ENCODE peak calls at places on chromosomes 7 and 10, in seven cellular contexts. F is HepG2, N is IMR-90, A is neuronal stem cell, Q is GM12878, P is GM23338, B is fibroblast of lung. W is an unnamed sample. For H3K4me1 and H3K36me3, the result is how much of the 10 kb centered on the place peaks cover.

GRCh38 chr7:80908360-80908797 is 10.5 kb downstream of the SEMA3C start:
- DNase-seq in B (no peak), P (no peak), F (no peak), Q (no peak), N (no peak), A (no peak), W (no peak)

GRCh38 chr7:50641442-50642405 is 76.5 kb upstream of the DDC start:
- DNase-seq in N (no peak), F (peak), Q (no peak), A (no peak), B (no peak), P (no peak), W (no peak)

GRCh38 chr7:74572301-74573090 is 85.0 kb upstream of the GTF2I start:
- DNase-seq in P (no peak), A (no peak), F (no peak), B (no peak), N (no peak), Q (no peak), W (no peak)

GRCh38 chr10:119761106-119761505 is 35.3 kb downstream of the INPP5F start:
- DNase-seq in P (no peak), N (peak), B (peak), F (no peak), A (no peak), Q (no peak), W (no peak)

GRCh38 chr10:83734278-83734677 is 405.0 kb upstream of the GHITM start:
- DNase-seq in Q (no peak), B (no peak), P (no peak), A (no peak), N (no peak), F (no peak), W (no peak)

GRCh38 chr10:104300002-104300735 is 31.2 kb downstream of the GSTO2 start:
- DNase-seq in A (no peak), B (peak), P (no peak), Q (no peak), F (no peak), N (peak), W (no peak)

GRCh38 chr7:151754142-151754590 is 122.7 kb downstream of the PRKAG2 start:
- DNase-seq in F (peak), A (peak), P (peak), B (peak), N (peak), Q (no peak), W (peak)

GRCh38 chr10:80485410-80486135 is 31.5 kb downstream of the TSPAN14 start:
- DNase-seq in P (no peak), B (no peak), Q (no peak), A (no peak), N (no peak), F (no peak), W (no peak)

GRCh38 chr7:108099650-108100049 is 30.5 kb downstream of the LAMB4 start:
- DNase-seq in F (no peak), A (no peak), N (peak), P (no peak), Q (no peak), B (peak), W (no peak)

GRCh38 chr10:688287-688620 is 1.2 kb downstream of the DIP2C start:
- DNase-seq in F (no peak), B (no peak), Q (no peak), P (no peak), A (no peak), N (no peak), W (no peak)

GRCh38 chr7:46368871-46369270 is 447.8 kb upstream of the IGFBP3 start:
- DNase-seq in P (no peak), F (no peak), A (no peak), Q (no peak), B (no peak), N (no peak), W (no peak)

GRCh38 chr7:28355553-28356319 is 56.6 kb upstream of the CREB5 start:
- DNase-seq in Q (no peak), N (no peak), A (no peak), B (no peak), F (no peak), P (no peak), W (no peak)

GRCh38 chr10:47176903-47177860 is 122.8 kb upstream of the GDF10 start:
- DNase-seq in Q (no peak), P (no peak), A (no peak), F (no peak), B (peak), N (peak), W (no peak)

GRCh38 chr7:140594131-140594691 is 46.4 kb downstream of the DENND2A start:
- DNase-seq in Q (no peak), N (no peak), F (no peak), A (no peak), B (no peak), P (no peak), W (no peak)

GRCh38 chr7:38321515-38321944 is 48.1 kb upstream of the TARP start:
- DNase-seq in F (no peak), A (no peak), B (peak), N (peak), Q (no peak), P (no peak), W (no peak)

GRCh38 chr7:30531286-30531685 is 26.7 kb upstream of the GGCT start:
- DNase-seq in N (peak), P (no peak), A (no peak), Q (no peak), B (no peak), F (no peak), W (no peak)

GRCh38 chr10:23315966-23316365 is 28.6 kb downstream of the C10orf67 start:
- DNase-seq in F (no peak), B (no peak), N (no peak), P (no peak), Q (no peak), A (no peak), W (no peak)

GRCh38 chr10:23314835-23315239 is 29.8 kb downstream of the C10orf67 start:
- DNase-seq in B (peak), P (peak), F (peak), Q (peak), A (peak), N (peak), W (peak)

GRCh38 chr10:23322082-23322481 is 22.5 kb downstream of the C10orf67 start:
- DNase-seq in N (no peak), F (no peak), A (no peak), B (no peak), Q (no peak), P (no peak), W (no peak)

GRCh38 chr10:23319835-23320234 is 24.8 kb downstream of the C10orf67 start:
- DNase-seq in F (no peak), B (no peak), Q (no peak), P (no peak), N (no peak), A (no peak), W (no peak)

GRCh38 chr10:23316406-23316805 is 28.2 kb downstream of the C10orf67 start:
- DNase-seq in N (no peak), F (no peak), A (no peak), B (no peak), P (no peak), Q (no peak), W (no peak)
- H3K4me1 ChIP-seq in N (under half), F (under half), A (under half), B (under half), P (under half), Q (under half), W (under half)

DNA sequence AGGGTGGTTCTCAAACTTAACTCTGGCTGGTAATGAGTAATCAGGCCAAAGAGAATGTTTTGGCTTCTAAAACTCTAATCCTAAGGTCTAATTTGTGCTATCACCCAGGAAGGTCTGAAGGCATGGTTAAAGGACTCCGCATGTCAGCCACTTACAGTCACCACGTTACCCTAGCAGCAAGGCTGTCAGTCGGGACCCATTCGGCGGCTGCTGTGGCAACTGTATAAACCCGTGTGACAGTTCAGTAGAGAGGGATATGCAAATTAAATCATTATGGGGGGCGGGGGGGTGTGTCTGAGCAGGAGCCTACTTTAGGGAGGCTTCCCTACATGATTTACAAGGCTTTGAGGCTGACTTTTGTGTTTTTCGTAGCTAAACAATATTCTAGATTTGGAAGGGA is 284.5 kb downstream of the USP6NL start:
- DNase-seq in P (no peak), Q (no peak), B (no peak), N (no peak), F (no peak), A (no peak), W (no peak)
- H3K36me3 ChIP-seq in P (under half), Q (under half), B (under half), N (under half), F (under half), A (under half), W (under half)

GRCh38 chr7:98869374-98870070 is at the start of gene TMEM130:
- DNase-seq in F (no peak), N (no peak), P (peak), B (no peak), A (no peak), Q (no peak), W (no peak)
- H3K4me2 ChIP-seq in F (peak), N (peak), P (peak), B (peak), A (peak), Q (peak), W (peak)

GRCh38 chr10:95429639-95430038 is 131.5 kb downstream of the SORBS1 start:
- DNase-seq in N (no peak), F (no peak), B (no peak), P (no peak), Q (no peak), A (no peak), W (no peak)
- H3K4me1 ChIP-seq in N (under half), F (under half), B (under half), P (under half), Q (under half), A (under half), W (under half)

GRCh38 chr7:6579446-6579845 is 2.2 kb downstream of the ZDHHC4 start:
- DNase-seq in N (peak), Q (no peak), A (no peak), P (peak), B (no peak), F (peak), W (peak)
- H3K36me3 ChIP-seq in N (under half), Q (under half), A (under half), P (under half), B (under half), F (under half), W (under half)